ENCODE peak calls at places on chromosomes 1 and 21, in six cellular contexts. One of them, this sample, is unnamed.

GRCh38 chr21:36330904-36331303 is 10.9 kb downstream of the MORC3 start:
- DNase-seq in lower lobe of right lung: no peak
- DNase-seq in breast epithelium: no peak
- DNase-seq in HCT116: peak
- DNase-seq in A673: peak
- DNase-seq in H9: no peak
- DNase-seq in this sample: peak

GRCh38 chr1:221335161-221336101 is 406.5 kb downstream of the DUSP10 start:
- DNase-seq in lower lobe of right lung: no peak
- DNase-seq in breast epithelium: no peak
- DNase-seq in HCT116: no peak
- DNase-seq in A673: no peak
- DNase-seq in H9: no peak
- DNase-seq in this sample: no peak

GRCh38 chr1:15684042-15684461 is at the start of gene PLEKHM2:
- DNase-seq in lower lobe of right lung: peak
- DNase-seq in breast epithelium: no peak
- DNase-seq in HCT116: no peak
- DNase-seq in A673: peak
- DNase-seq in H9: no peak
- DNase-seq in this sample: peak

GRCh38 chr1:26839339-26839722 is 12.8 kb downstream of the ZDHHC18 start:
- DNase-seq in lower lobe of right lung: no peak
- DNase-seq in breast epithelium: no peak
- DNase-seq in HCT116: no peak
- DNase-seq in A673: no peak
- DNase-seq in H9: no peak
- DNase-seq in this sample: no peak

GRCh38 chr1:3905266-3905952 is 5.3 kb upstream of the C1orf174 start:
- DNase-seq in lower lobe of right lung: peak
- DNase-seq in breast epithelium: no peak
- DNase-seq in HCT116: no peak
- DNase-seq in A673: no peak
- DNase-seq in H9: no peak
- DNase-seq in this sample: no peak

GRCh38 chr1:16149146-16149545 is 6.7 kb downstream of the EPHA2 start:
- DNase-seq in lower lobe of right lung: no peak
- DNase-seq in breast epithelium: no peak
- DNase-seq in HCT116: no peak
- DNase-seq in A673: no peak
- DNase-seq in H9: no peak
- DNase-seq in this sample: no peak

GRCh38 chr1:32068891-32069590 is 3.7 kb upstream of the TMEM39B start:
- DNase-seq in lower lobe of right lung: no peak
- DNase-seq in breast epithelium: no peak
- DNase-seq in HCT116: no peak
- DNase-seq in A673: no peak
- DNase-seq in H9: no peak
- DNase-seq in this sample: no peak

GRCh38 chr1:1089731-1090423 is 15.8 kb upstream of the RNF223 start:
- DNase-seq in lower lobe of right lung: peak
- DNase-seq in breast epithelium: no peak
- DNase-seq in HCT116: no peak
- DNase-seq in A673: no peak
- DNase-seq in H9: no peak
- DNase-seq in this sample: no peak

GRCh38 chr1:98920441-98921110 is 84.1 kb downstream of the PLPPR5 start:
- DNase-seq in lower lobe of right lung: no peak
- DNase-seq in breast epithelium: no peak
- DNase-seq in HCT116: no peak
- DNase-seq in A673: no peak
- DNase-seq in H9: no peak
- DNase-seq in this sample: peak

GRCh38 chr1:25486602-25487001 is 55.9 kb downstream of the MACO1 start:
- DNase-seq in lower lobe of right lung: no peak
- DNase-seq in breast epithelium: no peak
- DNase-seq in HCT116: no peak
- DNase-seq in A673: no peak
- DNase-seq in H9: peak
- DNase-seq in this sample: no peak

GRCh38 chr1:107548276-107548675 is 407.4 kb downstream of the NTNG1 start:
- DNase-seq in lower lobe of right lung: no peak
- DNase-seq in breast epithelium: no peak
- DNase-seq in HCT116: no peak
- DNase-seq in A673: no peak
- DNase-seq in H9: no peak
- DNase-seq in this sample: no peak

GRCh38 chr1:213176341-213176740 is 125.3 kb downstream of the RPS6KC1 start:
- DNase-seq in lower lobe of right lung: no peak
- DNase-seq in breast epithelium: no peak
- DNase-seq in HCT116: peak
- DNase-seq in A673: no peak
- DNase-seq in H9: no peak
- DNase-seq in this sample: no peak

GRCh38 chr21:38798481-38798882 is 7.2 kb upstream of the ETS2 start:
- DNase-seq in lower lobe of right lung: no peak
- DNase-seq in breast epithelium: no peak
- DNase-seq in HCT116: peak
- DNase-seq in A673: peak
- DNase-seq in H9: peak
- DNase-seq in this sample: peak

GRCh38 chr1:179327679-179328078 is 34.1 kb downstream of the SOAT1 start:
- DNase-seq in lower lobe of right lung: no peak
- DNase-seq in breast epithelium: no peak
- DNase-seq in HCT116: no peak
- DNase-seq in A673: no peak
- DNase-seq in H9: no peak
- DNase-seq in this sample: no peak

GRCh38 chr1:40662151-40662550 is 3.3 kb downstream of the RIMS3 start:
- DNase-seq in lower lobe of right lung: no peak
- DNase-seq in breast epithelium: no peak
- DNase-seq in HCT116: no peak
- DNase-seq in A673: no peak
- DNase-seq in H9: no peak
- DNase-seq in this sample: no peak

GRCh38 chr1:56064705-56065104 is 514.7 kb downstream of the PLPP3 start:
- DNase-seq in lower lobe of right lung: no peak
- DNase-seq in breast epithelium: no peak
- DNase-seq in HCT116: peak
- DNase-seq in A673: peak
- DNase-seq in H9: no peak
- DNase-seq in this sample: peak

GRCh38 chr1:92805216-92805615 is 20.3 kb upstream of the EVI5 start:
- DNase-seq in lower lobe of right lung: no peak
- DNase-seq in breast epithelium: no peak
- DNase-seq in HCT116: no peak
- DNase-seq in A673: no peak
- DNase-seq in H9: no peak
- DNase-seq in this sample: no peak

GRCh38 chr1:245822997-245823396 is 668.2 kb downstream of the KIF26B start:
- DNase-seq in lower lobe of right lung: no peak
- DNase-seq in breast epithelium: no peak
- DNase-seq in HCT116: no peak
- DNase-seq in A673: no peak
- DNase-seq in H9: no peak
- DNase-seq in this sample: peak

GRCh38 chr1:36889846-36890245 is 144.5 kb downstream of the GRIK3 start:
- DNase-seq in lower lobe of right lung: no peak
- DNase-seq in breast epithelium: no peak
- DNase-seq in HCT116: no peak
- DNase-seq in A673: no peak
- DNase-seq in H9: peak
- DNase-seq in this sample: no peak

GRCh38 chr1:38848069-38848468 is 11.5 kb downstream of the RRAGC start:
- DNase-seq in lower lobe of right lung: no peak
- DNase-seq in breast epithelium: no peak
- DNase-seq in HCT116: no peak
- DNase-seq in A673: no peak
- DNase-seq in H9: no peak
- DNase-seq in this sample: no peak

GRCh38 chr1:38840281-38840680 is 19.3 kb downstream of the RRAGC start:
- DNase-seq in lower lobe of right lung: no peak
- DNase-seq in breast epithelium: no peak
- DNase-seq in HCT116: no peak
- DNase-seq in A673: no peak
- DNase-seq in H9: no peak
- DNase-seq in this sample: no peak

DNA sequence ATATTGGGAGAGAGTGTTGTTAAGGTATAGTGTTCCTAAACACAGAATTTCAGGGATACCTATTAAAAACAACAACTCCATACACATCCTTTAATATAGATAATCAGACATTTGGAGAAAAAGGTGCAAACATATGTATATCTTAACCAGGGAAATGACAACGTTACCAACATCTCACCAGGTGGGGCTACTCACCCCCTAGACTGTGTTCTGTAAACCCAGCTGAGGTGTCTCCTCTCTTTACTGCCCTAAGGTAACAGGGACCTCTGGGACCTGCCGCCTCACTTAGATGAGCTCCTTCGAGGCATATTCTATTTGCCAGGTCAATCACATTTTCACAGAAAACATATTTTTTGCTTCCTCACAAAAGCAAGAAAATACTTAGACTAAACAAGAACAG is 13.4 kb downstream of the RRAGC start:
- DNase-seq in lower lobe of right lung: no peak
- DNase-seq in breast epithelium: no peak
- DNase-seq in HCT116: no peak
- DNase-seq in A673: no peak
- DNase-seq in H9: no peak
- DNase-seq in this sample: no peak
- TF ChIP-seq CTCF in lower lobe of right lung: no peak
- TF ChIP-seq CTCF in breast epithelium: no peak
- TF ChIP-seq CTCF in HCT116: peak
- TF ChIP-seq CTCF in A673: no peak
- TF ChIP-seq CTCF in H9: peak
- TF ChIP-seq CTCF in this sample: no peak

GRCh38 chr1:87358219-87358618 is 29.5 kb downstream of the LMO4 start:
- DNase-seq in lower lobe of right lung: no peak
- DNase-seq in breast epithelium: no peak
- DNase-seq in HCT116: no peak
- DNase-seq in A673: no peak
- DNase-seq in H9: no peak
- DNase-seq in this sample: no peak

GRCh38 chr1:87359586-87359985 is 30.9 kb downstream of the LMO4 start:
- DNase-seq in lower lobe of right lung: no peak
- DNase-seq in breast epithelium: no peak
- DNase-seq in HCT116: no peak
- DNase-seq in A673: no peak
- DNase-seq in H9: no peak
- DNase-seq in this sample: no peak

DNA sequence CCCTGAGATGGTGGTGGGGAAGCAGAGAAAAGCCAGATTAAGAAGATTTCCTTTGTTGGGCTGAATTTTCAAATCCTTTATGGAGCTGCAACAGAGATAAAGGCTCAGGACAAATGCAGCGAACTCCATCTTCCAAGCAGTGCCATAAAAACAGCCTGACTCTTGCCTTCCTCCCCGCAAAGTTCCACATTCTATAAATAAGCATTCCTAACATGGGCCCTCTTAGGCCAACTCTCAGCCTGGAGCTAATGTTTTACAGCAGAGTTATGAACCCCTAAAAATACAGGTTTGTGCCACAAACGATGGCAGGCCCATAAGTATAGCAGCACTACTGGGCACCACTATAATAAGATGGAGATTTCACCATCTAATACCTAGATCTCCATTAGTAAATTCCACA is 27.2 kb downstream of the LMO4 start:
- DNase-seq in lower lobe of right lung: no peak
- DNase-seq in breast epithelium: no peak
- DNase-seq in HCT116: no peak
- DNase-seq in A673: no peak
- DNase-seq in H9: no peak
- DNase-seq in this sample: no peak
- H3K27ac ChIP-seq in lower lobe of right lung: no peak
- H3K27ac ChIP-seq in breast epithelium: no peak
- H3K27ac ChIP-seq in HCT116: no peak
- H3K27ac ChIP-seq in A673: no peak
- H3K27ac ChIP-seq in H9: no peak
- H3K27ac ChIP-seq in this sample: no peak

DNA sequence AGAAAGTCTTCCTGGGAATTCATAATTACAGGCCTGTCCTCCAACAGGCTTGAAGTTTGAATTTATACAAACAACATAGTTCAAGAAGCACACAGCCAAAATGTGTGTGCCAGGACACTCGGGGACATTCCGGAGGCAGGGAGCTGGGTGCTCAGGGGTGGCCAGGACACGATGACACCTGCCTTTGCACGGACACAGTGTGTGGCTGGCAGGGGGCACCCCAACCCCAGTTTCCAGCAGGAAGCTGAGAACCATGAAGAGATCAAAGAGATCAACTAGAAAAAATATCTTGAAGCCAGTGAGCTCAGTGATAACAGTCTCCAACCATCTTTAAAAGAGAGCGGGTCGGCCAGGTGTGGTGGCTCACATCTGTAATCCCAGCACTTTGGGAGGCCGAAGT is 32.5 kb upstream of the TRAPPC10 start:
- DNase-seq in lower lobe of right lung: no peak
- DNase-seq in breast epithelium: no peak
- DNase-seq in HCT116: no peak
- DNase-seq in A673: no peak
- DNase-seq in H9: no peak
- DNase-seq in this sample: no peak
- TF ChIP-seq CTCF in lower lobe of right lung: no peak
- TF ChIP-seq CTCF in breast epithelium: no peak
- TF ChIP-seq CTCF in HCT116: no peak
- TF ChIP-seq CTCF in A673: no peak
- TF ChIP-seq CTCF in H9: no peak
- TF ChIP-seq CTCF in this sample: no peak

GRCh38 chr1:192632641-192633532 is 3.1 kb upstream of the RGS13 start:
- DNase-seq in lower lobe of right lung: no peak
- DNase-seq in breast epithelium: no peak
- DNase-seq in HCT116: no peak
- DNase-seq in A673: no peak
- DNase-seq in H9: no peak
- DNase-seq in this sample: no peak

GRCh38 chr1:192635939-192636338 is at the start of gene RGS13:
- DNase-seq in lower lobe of right lung: no peak
- DNase-seq in breast epithelium: no peak
- DNase-seq in HCT116: no peak
- DNase-seq in A673: no peak
- DNase-seq in H9: no peak
- DNase-seq in this sample: no peak

GRCh38 chr1:192632188-192632587 is 3.8 kb upstream of the RGS13 start:
- DNase-seq in lower lobe of right lung: no peak
- DNase-seq in breast epithelium: no peak
- DNase-seq in HCT116: no peak
- DNase-seq in A673: no peak
- DNase-seq in H9: no peak
- DNase-seq in this sample: no peak

GRCh38 chr1:192633533-192634258 is 2.3 kb upstream of the RGS13 start:
- DNase-seq in lower lobe of right lung: no peak
- DNase-seq in breast epithelium: no peak
- DNase-seq in HCT116: peak
- DNase-seq in A673: no peak
- DNase-seq in H9: no peak
- DNase-seq in this sample: no peak

GRCh38 chr1:192635041-192635440 is 906 bp upstream of the RGS13 start:
- DNase-seq in lower lobe of right lung: no peak
- DNase-seq in breast epithelium: no peak
- DNase-seq in HCT116: no peak
- DNase-seq in A673: no peak
- DNase-seq in H9: no peak
- DNase-seq in this sample: no peak
- H3K27ac ChIP-seq in lower lobe of right lung: no peak
- H3K27ac ChIP-seq in breast epithelium: no peak
- H3K27ac ChIP-seq in HCT116: no peak
- H3K27ac ChIP-seq in A673: no peak
- H3K27ac ChIP-seq in H9: no peak
- H3K27ac ChIP-seq in this sample: no peak

GRCh38 chr1:53593758-53594380 is 134.7 kb downstream of the DMRTB1 start:
- DNase-seq in lower lobe of right lung: peak
- DNase-seq in breast epithelium: no peak
- DNase-seq in HCT116: no peak
- DNase-seq in A673: no peak
- DNase-seq in H9: peak
- DNase-seq in this sample: no peak
- TF ChIP-seq CTCF in lower lobe of right lung: peak
- TF ChIP-seq CTCF in breast epithelium: peak
- TF ChIP-seq CTCF in HCT116: no peak
- TF ChIP-seq CTCF in A673: no peak
- TF ChIP-seq CTCF in H9: peak
- TF ChIP-seq CTCF in this sample: no peak